ENCODE peak calls at places on chromosomes 1 and 21, in six cellular contexts. One of them, this sample, is unnamed.
A peak's percentile ranks its signal among the peaks of the same experiment; 100 is the strongest.

GRCh38 chr1:100187912-100188311 is 9.9 kb upstream of the LRRC39 start:
- DNase-seq in foreskin fibroblast: no peak
- DNase-seq in heart left ventricle: peak; percentile 79
- DNase-seq in T-helper 17 cell: no peak
- DNase-seq in PC-3: no peak
- DNase-seq in pancreas: peak; percentile 23
- DNase-seq in this sample: peak; percentile 58

GRCh38 chr1:22711591-22712501 is 1.2 kb downstream of the EPHB2 start:
- DNase-seq in T-helper 17 cell: no peak
- DNase-seq in foreskin fibroblast: no peak
- DNase-seq in PC-3: peak; percentile 12
- DNase-seq in pancreas: no peak
- DNase-seq in heart left ventricle: no peak
- DNase-seq in this sample: peak; percentile 67

GRCh38 chr1:109761227-109762038 is 2.3 kb downstream of the EPS8L3 start:
- DNase-seq in foreskin fibroblast: no peak
- DNase-seq in pancreas: peak; percentile 8
- DNase-seq in heart left ventricle: peak; percentile 67
- DNase-seq in T-helper 17 cell: no peak
- DNase-seq in PC-3: no peak
- DNase-seq in this sample: no peak

GRCh38 chr1:63731117-63732043 is 42.4 kb upstream of the ROR1 start:
- DNase-seq in T-helper 17 cell: no peak
- DNase-seq in PC-3: peak; percentile 99
- DNase-seq in pancreas: no peak
- DNase-seq in heart left ventricle: no peak
- DNase-seq in foreskin fibroblast: peak; percentile 93
- DNase-seq in this sample: no peak

GRCh38 chr1:87024936-87025537 is 110.6 kb downstream of the HS2ST1 start:
- DNase-seq in pancreas: no peak
- DNase-seq in heart left ventricle: no peak
- DNase-seq in T-helper 17 cell: no peak
- DNase-seq in foreskin fibroblast: peak; percentile 9
- DNase-seq in PC-3: peak; percentile 62
- DNase-seq in this sample: peak; percentile 39

GRCh38 chr1:92937731-92938130 is 23.5 kb downstream of the DIPK1A start:
- DNase-seq in T-helper 17 cell: no peak
- DNase-seq in pancreas: no peak
- DNase-seq in foreskin fibroblast: no peak
- DNase-seq in PC-3: peak; percentile 0
- DNase-seq in heart left ventricle: no peak
- DNase-seq in this sample: no peak

GRCh38 chr1:151819951-151820623 is 11.5 kb downstream of the RORC start:
- DNase-seq in PC-3: peak; percentile 48
- DNase-seq in heart left ventricle: no peak
- DNase-seq in T-helper 17 cell: no peak
- DNase-seq in foreskin fibroblast: peak; percentile 6
- DNase-seq in pancreas: peak; percentile 78
- DNase-seq in this sample: no peak

GRCh38 chr1:228005511-228006033 is 1.2 kb upstream of the WNT3A start:
- DNase-seq in heart left ventricle: no peak
- DNase-seq in pancreas: no peak
- DNase-seq in foreskin fibroblast: no peak
- DNase-seq in PC-3: peak; percentile 21
- DNase-seq in T-helper 17 cell: no peak
- DNase-seq in this sample: no peak

GRCh38 chr1:15206418-15207030 is 40.5 kb upstream of the FHAD1 start:
- DNase-seq in pancreas: no peak
- DNase-seq in PC-3: peak; percentile 73
- DNase-seq in foreskin fibroblast: no peak
- DNase-seq in heart left ventricle: no peak
- DNase-seq in T-helper 17 cell: no peak
- DNase-seq in this sample: no peak

GRCh38 chr1:117657031-117657430 is 51.2 kb downstream of the TENT5C start:
- DNase-seq in T-helper 17 cell: no peak
- DNase-seq in heart left ventricle: peak; percentile 49
- DNase-seq in PC-3: peak; percentile 82
- DNase-seq in pancreas: no peak
- DNase-seq in foreskin fibroblast: peak; percentile 56
- DNase-seq in this sample: no peak

GRCh38 chr1:75908717-75909152 is 23.5 kb downstream of the ASB17 start:
- DNase-seq in foreskin fibroblast: peak; percentile 35
- DNase-seq in T-helper 17 cell: no peak
- DNase-seq in PC-3: peak; percentile 69
- DNase-seq in pancreas: no peak
- DNase-seq in heart left ventricle: no peak
- DNase-seq in this sample: no peak

GRCh38 chr1:228211091-228211870 is 3.4 kb downstream of the OBSCN start:
- DNase-seq in foreskin fibroblast: no peak
- DNase-seq in pancreas: no peak
- DNase-seq in heart left ventricle: no peak
- DNase-seq in T-helper 17 cell: no peak
- DNase-seq in PC-3: no peak
- DNase-seq in this sample: no peak

GRCh38 chr1:113811353-113811887 is 856 bp downstream of the RSBN1 start:
- DNase-seq in PC-3: peak; percentile 20
- DNase-seq in T-helper 17 cell: no peak
- DNase-seq in heart left ventricle: no peak
- DNase-seq in pancreas: no peak
- DNase-seq in foreskin fibroblast: no peak
- DNase-seq in this sample: peak; percentile 55

GRCh38 chr21:44571844-44572782 is 1.4 kb upstream of the KRTAP10-4 start:
- DNase-seq in T-helper 17 cell: no peak
- DNase-seq in foreskin fibroblast: no peak
- DNase-seq in heart left ventricle: no peak
- DNase-seq in PC-3: no peak
- DNase-seq in pancreas: no peak
- DNase-seq in this sample: no peak

GRCh38 chr1:119159963-119160362 is 19.5 kb upstream of the WARS2 start:
- DNase-seq in heart left ventricle: no peak
- DNase-seq in pancreas: no peak
- DNase-seq in T-helper 17 cell: no peak
- DNase-seq in foreskin fibroblast: no peak
- DNase-seq in PC-3: no peak
- DNase-seq in this sample: no peak

GRCh38 chr1:31790140-31790539 is 25.7 kb downstream of the SPOCD1 start:
- DNase-seq in T-helper 17 cell: no peak
- DNase-seq in pancreas: no peak
- DNase-seq in PC-3: no peak
- DNase-seq in foreskin fibroblast: no peak
- DNase-seq in heart left ventricle: no peak
- DNase-seq in this sample: no peak

GRCh38 chr1:206699626-206700025 is 14.9 kb downstream of the MAPKAPK2 start:
- DNase-seq in heart left ventricle: peak; percentile 62
- DNase-seq in foreskin fibroblast: peak; percentile 50
- DNase-seq in PC-3: no peak
- DNase-seq in T-helper 17 cell: no peak
- DNase-seq in pancreas: no peak
- DNase-seq in this sample: no peak

GRCh38 chr1:181504294-181505115 is 21.2 kb downstream of the CACNA1E start:
- DNase-seq in heart left ventricle: no peak
- DNase-seq in T-helper 17 cell: no peak
- DNase-seq in foreskin fibroblast: no peak
- DNase-seq in pancreas: no peak
- DNase-seq in PC-3: peak; percentile 19
- DNase-seq in this sample: no peak

GRCh38 chr1:41626146-41626545 is 141.7 kb upstream of the EDN2 start:
- DNase-seq in pancreas: no peak
- DNase-seq in foreskin fibroblast: peak; percentile 43
- DNase-seq in heart left ventricle: no peak
- DNase-seq in PC-3: peak; percentile 53
- DNase-seq in T-helper 17 cell: no peak
- DNase-seq in this sample: peak; percentile 6

GRCh38 chr1:44515416-44515815 is 110.4 kb downstream of the RNF220 start:
- DNase-seq in pancreas: no peak
- DNase-seq in foreskin fibroblast: no peak
- DNase-seq in T-helper 17 cell: no peak
- DNase-seq in PC-3: peak; percentile 93
- DNase-seq in heart left ventricle: no peak
- DNase-seq in this sample: no peak

GRCh38 chr1:221636096-221636495 is 105.8 kb downstream of the DUSP10 start:
- DNase-seq in T-helper 17 cell: no peak
- DNase-seq in PC-3: no peak
- DNase-seq in pancreas: no peak
- DNase-seq in foreskin fibroblast: no peak
- DNase-seq in heart left ventricle: no peak
- DNase-seq in this sample: no peak

GRCh38 chr1:203702130-203702577 is 62.8 kb upstream of the LAX1 start:
- DNase-seq in heart left ventricle: no peak
- DNase-seq in PC-3: peak; percentile 82
- DNase-seq in foreskin fibroblast: peak; percentile 26
- DNase-seq in pancreas: no peak
- DNase-seq in T-helper 17 cell: peak; percentile 53
- DNase-seq in this sample: peak; percentile 19

This sample was measured in DMS79 treated with DMSO at 0.1 percent for 48 hours.